ENCODE peak calls at places on chromosome 21, in four cellular contexts. F is ovary, W is OCI-LY7, U is tibial nerve. T is an unnamed sample. For H3K4me1, the result is how much of the 10 kb centered on the place peaks cover.

GRCh38 chr21:37914211-37914900 is 1.9 kb downstream of the KCNJ6 start:
- DNase-seq in F (no peak), U (no peak), W (no peak), T (no peak)

GRCh38 chr21:40204956-40205355 is 337.7 kb downstream of the PCP4 start:
- DNase-seq in W (no peak), U (no peak), F (no peak), T (no peak)

GRCh38 chr21:23578027-23578426 is 2029.3 kb downstream of the MRPL39 start:
- DNase-seq in W (no peak), F (no peak), U (no peak), T (no peak)

GRCh38 chr21:16079830-16080229 is 350.0 kb downstream of the USP25 start:
- DNase-seq in W (no peak), U (no peak), F (no peak), T (no peak)

GRCh38 chr21:32347351-32347750 is 45.5 kb downstream of the URB1 start:
- DNase-seq in F (no peak), U (no peak), W (no peak), T (no peak)

GRCh38 chr21:27108228-27108627 is 141.3 kb upstream of the ADAMTS5 start:
- DNase-seq in W (no peak), F (no peak), U (no peak), T (no peak)

GRCh38 chr21:33362044-33362555 is 37.3 kb downstream of the IFNAR1 start:
- DNase-seq in W (peak), U (no peak), F (no peak), T (no peak)

GRCh38 chr21:35051287-35051818 is 2.3 kb upstream of the RUNX1 start:
- DNase-seq in W (peak), U (peak), F (no peak), T (peak)

GRCh38 chr21:18743523-18743922 is 339.9 kb upstream of the TMPRSS15 start:
- DNase-seq in F (no peak), W (no peak), U (no peak), T (no peak)

GRCh38 chr21:34579411-34579810 is 35.5 kb downstream of the RCAN1 start:
- DNase-seq in W (no peak), F (no peak), U (no peak), T (no peak)

GRCh38 chr21:17416139-17416538 is 96.7 kb upstream of the CXADR start:
- DNase-seq in W (no peak), F (no peak), U (no peak), T (no peak)

GRCh38 chr21:32592929-32593502 is 7.7 kb upstream of the TCP10L start:
- DNase-seq in W (no peak), F (no peak), U (no peak), T (no peak)

GRCh38 chr21:34553199-34553952 is 41.4 kb upstream of the KCNE1 start:
- DNase-seq in F (no peak), U (no peak), W (no peak), T (no peak)

GRCh38 chr21:14773777-14774345 is 227.7 kb upstream of the SAMSN1 start:
- DNase-seq in U (peak), W (peak), F (no peak), T (peak)

GRCh38 chr21:34907783-34908423 is 141.2 kb downstream of the RUNX1 start:
- DNase-seq in F (no peak), U (no peak), W (no peak), T (no peak)

GRCh38 chr21:25983745-25984144 is 186.8 kb downstream of the APP start:
- DNase-seq in W (no peak), U (no peak), F (no peak), T (no peak)
- H3K4me1 ChIP-seq in W (under half), U (under half), F (under half), T (under half)

GRCh38 chr21:38985423-38986378 is 180.0 kb downstream of the ETS2 start:
- DNase-seq in U (peak), W (no peak), F (peak), T (peak)

GRCh38 chr21:38983560-38983959 is 177.8 kb downstream of the ETS2 start:
- DNase-seq in W (no peak), F (no peak), U (no peak), T (no peak)

GRCh38 chr21:38982804-38983203 is 177.1 kb downstream of the ETS2 start:
- DNase-seq in F (no peak), W (no peak), U (no peak), T (no peak)

GRCh38 chr21:38984982-38985422 is 179.3 kb downstream of the ETS2 start:
- DNase-seq in W (no peak), U (no peak), F (no peak), T (no peak)

DNA sequence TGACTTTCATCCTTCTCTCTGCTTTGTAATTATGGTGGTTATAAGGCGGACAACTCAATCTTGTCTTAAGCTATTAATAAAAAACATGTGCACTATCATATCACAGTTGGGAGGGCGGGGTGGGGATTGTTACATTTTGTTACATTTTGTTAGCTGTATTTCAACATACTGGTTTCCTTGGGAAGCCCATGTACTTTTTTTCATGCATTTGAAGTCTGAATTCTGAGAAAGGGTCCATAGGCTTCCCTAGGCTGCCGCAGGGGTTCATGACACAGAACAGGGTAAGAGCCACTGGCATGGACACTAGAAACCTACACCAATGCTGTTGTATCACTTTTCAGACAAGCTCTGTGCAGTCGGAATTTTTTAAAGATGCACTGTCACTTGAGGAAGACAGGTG is 178.8 kb downstream of the ETS2 start:
- DNase-seq in F (no peak), U (no peak), W (no peak), T (no peak)
- H3K4me1 ChIP-seq in F (under half), U (under half), W (under half), T (under half)

GRCh38 chr21:36507397-36508018 is 27.6 kb upstream of the CLDN14 start:
- DNase-seq in W (peak), F (no peak), U (no peak), T (no peak)
- H3K4me1 ChIP-seq in W (half or more), F (under half), U (under half), T (under half)

GRCh38 chr21:42086969-42087368 is 15.9 kb downstream of the UMODL1 start:
- DNase-seq in U (no peak), F (no peak), W (peak), T (no peak)
- H3K4me1 ChIP-seq in U (under half), F (under half), W (under half), T (under half)

GRCh38 chr21:45103966-45104520 is 29.7 kb downstream of the ADARB1 start:
- DNase-seq in W (no peak), U (no peak), F (no peak), T (no peak)

GRCh38 chr21:45108034-45108790 is 33.8 kb downstream of the ADARB1 start:
- DNase-seq in W (no peak), F (no peak), U (no peak), T (no peak)

GRCh38 chr21:45108808-45109800 is 34.7 kb downstream of the ADARB1 start:
- DNase-seq in W (no peak), F (no peak), U (no peak), T (no peak)

GRCh38 chr21:45104560-45104959 is 30.2 kb downstream of the ADARB1 start:
- DNase-seq in F (no peak), W (no peak), U (no peak), T (no peak)

DNA sequence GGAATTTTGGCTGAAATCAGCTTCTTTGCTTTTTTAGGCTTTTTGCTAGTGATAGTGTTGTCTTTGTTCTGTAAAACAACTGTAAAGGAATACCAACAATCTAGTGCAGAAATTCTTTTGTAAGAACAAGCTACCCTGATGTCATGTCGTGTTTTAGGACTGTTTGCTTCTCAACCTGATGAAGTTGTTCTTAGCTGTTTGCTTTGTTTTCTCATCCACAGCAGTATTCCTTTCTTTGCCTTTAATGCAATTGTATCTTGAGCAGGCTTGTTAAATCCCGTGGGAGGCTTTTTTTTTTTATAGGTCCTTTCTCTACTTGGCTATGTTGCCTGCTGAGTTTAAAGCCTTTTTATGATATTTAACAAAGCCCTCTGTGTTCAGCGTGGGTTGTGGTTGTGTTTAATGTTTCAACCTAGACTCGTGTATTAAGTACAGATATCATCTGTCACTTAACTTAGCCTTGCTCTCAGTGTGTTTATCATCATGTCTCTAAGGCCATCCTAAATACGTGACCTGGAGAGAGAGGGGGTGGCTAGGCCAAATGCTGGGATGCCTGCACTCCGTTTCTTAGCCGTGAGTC is 31.6 kb downstream of the ADARB1 start:
- DNase-seq in F (no peak), U (no peak), W (no peak), T (no peak)
- H3K4me1 ChIP-seq in F (under half), U (under half), W (half or more), T (under half)

GRCh38 chr21:43731476-43731875 is 12.5 kb downstream of the PDXK start:
- DNase-seq in U (no peak), F (no peak), W (no peak), T (no peak)

GRCh38 chr21:43726686-43727570 is 8.0 kb downstream of the PDXK start:
- DNase-seq in W (no peak), U (no peak), F (no peak), T (peak)

GRCh38 chr21:43727571-43728466 is 8.9 kb downstream of the PDXK start:
- DNase-seq in W (no peak), U (no peak), F (peak), T (peak)

GRCh38 chr21:43731891-43732711 is 13.2 kb downstream of the PDXK start:
- DNase-seq in W (no peak), U (no peak), F (peak), T (no peak)

GRCh38 chr21:43728467-43729390 is 9.8 kb downstream of the PDXK start:
- DNase-seq in F (peak), U (peak), W (peak), T (peak)
- H3K4me1 ChIP-seq in F (under half), U (under half), W (under half), T (under half)

DNA sequence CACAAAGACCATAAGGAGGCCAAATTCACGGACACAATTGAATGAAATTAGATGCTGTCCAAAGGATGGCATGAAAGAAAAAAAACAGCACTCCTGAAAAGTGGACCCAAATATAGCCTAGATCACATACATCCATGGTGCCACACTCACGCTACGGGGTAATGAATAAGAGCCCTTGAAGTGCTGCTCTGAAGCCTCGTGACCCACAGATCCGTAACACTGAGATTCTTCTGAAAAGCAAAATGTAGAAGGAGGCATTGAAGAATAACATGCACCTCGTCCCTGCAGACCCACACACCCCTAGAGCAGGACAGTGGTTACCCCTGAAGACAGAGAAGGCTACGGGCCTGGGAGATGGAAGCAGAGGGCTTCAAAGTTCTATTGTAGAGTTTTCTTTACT is 3.9 kb upstream of the ITGB2 start:
- DNase-seq in F (no peak), W (no peak), U (no peak), T (no peak)
- H3K4me1 ChIP-seq in F (under half), W (under half), U (under half), T (under half)

GRCh38 chr21:29321908-29322569 is 23.3 kb downstream of the BACH1 start:
- DNase-seq in W (no peak), F (no peak), U (no peak), T (no peak)
- H3K4me1 ChIP-seq in W (under half), F (under half), U (under half), T (under half)

DNA sequence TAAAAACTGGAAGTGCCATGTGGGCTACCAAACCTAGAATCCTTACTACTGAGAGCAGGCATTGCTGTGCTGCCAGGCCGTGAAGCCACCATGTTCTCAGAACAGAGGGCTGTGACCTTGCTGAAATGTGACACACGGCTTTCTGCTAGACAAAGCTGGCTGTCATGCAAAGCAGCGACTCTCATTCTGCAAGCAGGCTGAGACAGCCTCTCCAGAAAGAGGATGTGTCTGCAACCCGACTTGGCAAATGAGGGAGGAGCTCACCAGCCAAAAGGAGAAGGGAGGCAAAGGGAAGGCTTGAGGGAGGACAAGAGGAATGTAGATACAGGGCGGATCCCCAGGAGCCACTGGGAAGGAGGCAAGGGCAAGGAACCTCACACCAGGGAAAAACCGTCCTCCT is 85.7 kb upstream of the KRTAP19-8 start:
- DNase-seq in W (no peak), U (no peak), F (no peak), T (peak)
- H3K4me1 ChIP-seq in W (under half), U (under half), F (under half), T (under half)

T was measured in adrenal gland.